ENCODE peak calls at places on chromosomes 11 and 22, in six cellular contexts. One of them, this sample, is unnamed.

GRCh38 chr11:7688238-7688826 is 15.0 kb upstream of the CYB5R2 start:
- DNase-seq in prostate gland: no peak
- DNase-seq in body of pancreas: no peak
- DNase-seq in heart left ventricle: no peak
- DNase-seq in esophagus squamous epithelium: no peak
- DNase-seq in sigmoid colon: no peak
- DNase-seq in this sample: no peak

GRCh38 chr11:8291421-8292350 is 28.0 kb upstream of the LMO1 start:
- DNase-seq in prostate gland: no peak
- DNase-seq in body of pancreas: peak
- DNase-seq in heart left ventricle: no peak
- DNase-seq in esophagus squamous epithelium: no peak
- DNase-seq in sigmoid colon: peak
- DNase-seq in this sample: no peak

GRCh38 chr11:105538531-105538930 is 71.3 kb upstream of the GRIA4 start:
- DNase-seq in prostate gland: no peak
- DNase-seq in body of pancreas: no peak
- DNase-seq in heart left ventricle: no peak
- DNase-seq in esophagus squamous epithelium: no peak
- DNase-seq in sigmoid colon: no peak
- DNase-seq in this sample: no peak

GRCh38 chr22:38153821-38154562 is 27.6 kb downstream of the PLA2G6 start:
- DNase-seq in prostate gland: no peak
- DNase-seq in body of pancreas: no peak
- DNase-seq in heart left ventricle: no peak
- DNase-seq in esophagus squamous epithelium: no peak
- DNase-seq in sigmoid colon: peak
- DNase-seq in this sample: no peak

GRCh38 chr11:116576523-116576922 is 196.3 kb downstream of the BUD13 start:
- DNase-seq in prostate gland: no peak
- DNase-seq in body of pancreas: no peak
- DNase-seq in heart left ventricle: no peak
- DNase-seq in esophagus squamous epithelium: no peak
- DNase-seq in sigmoid colon: no peak
- DNase-seq in this sample: no peak

GRCh38 chr11:59753650-59754493 is 1.3 kb upstream of the STX3 start:
- DNase-seq in prostate gland: peak
- DNase-seq in body of pancreas: peak
- DNase-seq in heart left ventricle: peak
- DNase-seq in esophagus squamous epithelium: peak
- DNase-seq in sigmoid colon: peak
- DNase-seq in this sample: peak

GRCh38 chr11:844693-845644 is 2.3 kb downstream of the TSPAN4 start:
- DNase-seq in prostate gland: peak
- DNase-seq in body of pancreas: peak
- DNase-seq in heart left ventricle: peak
- DNase-seq in esophagus squamous epithelium: no peak
- DNase-seq in sigmoid colon: peak
- DNase-seq in this sample: peak

GRCh38 chr11:112734207-112734606 is 227.0 kb upstream of the NCAM1 start:
- DNase-seq in prostate gland: no peak
- DNase-seq in body of pancreas: no peak
- DNase-seq in heart left ventricle: peak
- DNase-seq in esophagus squamous epithelium: no peak
- DNase-seq in sigmoid colon: no peak
- DNase-seq in this sample: peak

GRCh38 chr11:3929689-3930088 is 74.2 kb downstream of the STIM1 start:
- DNase-seq in prostate gland: no peak
- DNase-seq in body of pancreas: peak
- DNase-seq in heart left ventricle: peak
- DNase-seq in esophagus squamous epithelium: no peak
- DNase-seq in sigmoid colon: no peak
- DNase-seq in this sample: no peak

GRCh38 chr11:17472467-17472866 is 4.2 kb downstream of the ABCC8 start:
- DNase-seq in prostate gland: no peak
- DNase-seq in body of pancreas: no peak
- DNase-seq in heart left ventricle: no peak
- DNase-seq in esophagus squamous epithelium: no peak
- DNase-seq in sigmoid colon: no peak
- DNase-seq in this sample: no peak

GRCh38 chr22:47201996-47202818 is 439.8 kb downstream of the TBC1D22A start:
- DNase-seq in prostate gland: no peak
- DNase-seq in body of pancreas: no peak
- DNase-seq in heart left ventricle: no peak
- DNase-seq in esophagus squamous epithelium: no peak
- DNase-seq in sigmoid colon: peak
- DNase-seq in this sample: no peak

DNA sequence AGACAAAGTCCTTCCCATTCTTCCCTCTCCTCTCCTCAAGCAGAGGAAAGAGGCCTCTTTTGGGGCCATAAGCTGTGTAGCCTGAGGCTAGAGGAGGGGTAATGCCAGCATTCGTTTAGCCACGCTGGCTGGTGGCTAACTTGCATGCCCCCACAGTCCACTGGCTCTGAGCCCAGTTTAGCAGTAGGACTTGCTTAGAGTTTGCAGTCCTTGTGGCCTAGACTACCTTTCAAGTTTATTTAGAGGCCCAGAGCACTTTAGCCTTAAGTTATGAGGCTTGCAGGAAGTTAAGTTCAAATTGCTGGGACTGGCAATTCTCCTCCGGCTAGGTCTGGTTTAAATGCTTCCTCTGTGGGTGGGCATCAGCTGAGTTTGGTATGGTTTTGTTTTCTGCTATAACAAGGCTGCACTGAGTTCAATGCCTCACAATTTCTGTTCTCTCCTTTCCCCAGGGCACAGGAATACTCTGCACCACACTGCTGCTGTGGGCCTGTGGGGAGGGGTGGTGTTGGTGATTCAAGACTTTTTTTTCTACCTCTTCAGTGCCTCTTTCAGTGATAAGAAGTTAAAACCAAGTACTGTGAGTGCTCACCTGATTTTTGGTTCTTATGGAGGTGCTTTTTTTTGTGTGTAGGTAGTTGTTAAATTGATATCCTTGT is 281.0 kb upstream of the C11orf87 start:
- DNase-seq in prostate gland: no peak
- DNase-seq in body of pancreas: no peak
- DNase-seq in heart left ventricle: no peak
- DNase-seq in esophagus squamous epithelium: no peak
- DNase-seq in sigmoid colon: no peak
- DNase-seq in this sample: no peak
- TF ChIP-seq POLR2A in prostate gland: no peak
- TF ChIP-seq POLR2A in body of pancreas: no peak
- TF ChIP-seq POLR2A in heart left ventricle: no peak
- TF ChIP-seq POLR2A in esophagus squamous epithelium: no peak
- TF ChIP-seq POLR2A in sigmoid colon: no peak
- TF ChIP-seq POLR2A in this sample: no peak

GRCh38 chr22:50202130-50202671 is 1.4 kb downstream of the SELENOO start:
- DNase-seq in prostate gland: no peak
- DNase-seq in body of pancreas: no peak
- DNase-seq in heart left ventricle: no peak
- DNase-seq in esophagus squamous epithelium: no peak
- DNase-seq in sigmoid colon: no peak
- DNase-seq in this sample: no peak
- TF ChIP-seq POLR2A in prostate gland: no peak
- TF ChIP-seq POLR2A in body of pancreas: no peak
- TF ChIP-seq POLR2A in heart left ventricle: no peak
- TF ChIP-seq POLR2A in esophagus squamous epithelium: no peak
- TF ChIP-seq POLR2A in sigmoid colon: no peak
- TF ChIP-seq POLR2A in this sample: no peak

GRCh38 chr22:50628543-50629134 is 687 bp upstream of the ARSA start:
- DNase-seq in prostate gland: no peak
- DNase-seq in body of pancreas: no peak
- DNase-seq in heart left ventricle: no peak
- DNase-seq in esophagus squamous epithelium: no peak
- DNase-seq in sigmoid colon: peak
- DNase-seq in this sample: no peak
- TF ChIP-seq POLR2A in prostate gland: no peak
- TF ChIP-seq POLR2A in body of pancreas: no peak
- TF ChIP-seq POLR2A in heart left ventricle: no peak
- TF ChIP-seq POLR2A in esophagus squamous epithelium: no peak
- TF ChIP-seq POLR2A in sigmoid colon: no peak
- TF ChIP-seq POLR2A in this sample: no peak

GRCh38 chr22:48394787-48395620 is 1432.7 kb downstream of the BRD1 start:
- DNase-seq in prostate gland: no peak
- DNase-seq in body of pancreas: no peak
- DNase-seq in heart left ventricle: no peak
- DNase-seq in esophagus squamous epithelium: no peak
- DNase-seq in sigmoid colon: no peak
- DNase-seq in this sample: no peak

GRCh38 chr22:48397531-48398180 is 1430.0 kb downstream of the BRD1 start:
- DNase-seq in prostate gland: no peak
- DNase-seq in body of pancreas: no peak
- DNase-seq in heart left ventricle: no peak
- DNase-seq in esophagus squamous epithelium: no peak
- DNase-seq in sigmoid colon: no peak
- DNase-seq in this sample: no peak

GRCh38 chr22:48396091-48396784 is 1431.4 kb downstream of the BRD1 start:
- DNase-seq in prostate gland: no peak
- DNase-seq in body of pancreas: no peak
- DNase-seq in heart left ventricle: no peak
- DNase-seq in esophagus squamous epithelium: no peak
- DNase-seq in sigmoid colon: no peak
- DNase-seq in this sample: no peak

GRCh38 chr22:48398181-48398905 is 1429.3 kb downstream of the BRD1 start:
- DNase-seq in prostate gland: no peak
- DNase-seq in body of pancreas: no peak
- DNase-seq in heart left ventricle: no peak
- DNase-seq in esophagus squamous epithelium: no peak
- DNase-seq in sigmoid colon: no peak
- DNase-seq in this sample: no peak

DNA sequence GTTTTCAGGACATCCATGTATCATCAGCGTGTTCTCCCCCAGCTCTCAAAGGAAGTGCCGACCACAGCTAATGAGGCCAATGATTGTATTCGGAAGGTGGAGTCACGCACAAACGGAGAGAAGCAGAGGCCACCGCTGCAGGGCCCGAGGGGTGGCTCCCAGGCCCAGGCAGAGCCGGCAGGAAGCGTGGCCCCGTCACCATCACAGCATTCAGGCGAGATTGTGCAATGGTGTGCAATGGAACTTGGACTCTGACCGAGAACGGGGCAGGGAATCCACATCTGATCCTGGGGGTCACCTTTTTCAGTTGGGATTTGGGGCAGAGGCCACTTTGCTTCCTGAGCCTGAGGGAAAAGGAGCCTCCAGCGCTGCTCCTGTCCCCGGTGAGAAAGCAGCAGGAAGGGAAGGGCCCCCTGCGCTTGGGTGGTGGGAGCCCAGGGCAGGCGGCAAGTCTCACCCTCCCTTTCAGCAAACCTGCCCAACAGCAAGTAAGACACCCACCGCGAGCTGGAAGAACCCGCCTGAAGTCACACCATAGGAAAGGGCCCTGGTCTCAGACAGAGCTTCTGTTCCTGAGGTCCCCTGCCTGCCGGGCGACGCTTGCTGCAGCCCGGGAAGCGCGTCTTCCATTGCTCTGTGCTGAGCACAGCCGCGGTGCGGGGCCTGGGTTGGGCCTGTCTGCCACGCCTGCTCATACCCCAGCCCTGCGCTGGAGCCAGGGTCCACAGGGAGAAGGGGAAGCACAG is 1430.7 kb downstream of the BRD1 start:
- DNase-seq in prostate gland: no peak
- DNase-seq in body of pancreas: no peak
- DNase-seq in heart left ventricle: no peak
- DNase-seq in esophagus squamous epithelium: no peak
- DNase-seq in sigmoid colon: no peak
- DNase-seq in this sample: no peak
- TF ChIP-seq POLR2A in prostate gland: no peak
- TF ChIP-seq POLR2A in body of pancreas: no peak
- TF ChIP-seq POLR2A in heart left ventricle: no peak
- TF ChIP-seq POLR2A in esophagus squamous epithelium: no peak
- TF ChIP-seq POLR2A in sigmoid colon: no peak
- TF ChIP-seq POLR2A in this sample: no peak

This sample was measured in erythroblast.